ENCODE peak calls at places on chromosome 6, in ten cellular contexts. B, S, V, Q, D, O, U, J, R and W are unnamed samples.

GRCh38 chr6:32838114-32838958 is at the start of gene TAP2:
- DNase-seq in B (peak), S (peak), V (peak), Q (peak), D (peak), O (peak), U (peak), J (peak), R (peak), W (peak)

GRCh38 chr6:133242761-133243590 is 1.8 kb downstream of the EYA4 start:
- DNase-seq in B (peak), S (no peak), V (no peak), Q (no peak), D (no peak), O (no peak), U (no peak), J (no peak), R (no peak), W (no peak)

GRCh38 chr6:125913864-125914351 is 42.7 kb upstream of the HINT3 start:
- DNase-seq in B (peak), S (peak), V (no peak), Q (no peak), D (no peak), O (no peak), U (no peak), J (no peak), R (no peak), W (no peak)

GRCh38 chr6:30883743-30884520 is at the start of gene DDR1:
- DNase-seq in B (peak), S (peak), V (peak), Q (peak), D (peak), O (peak), U (peak), J (peak), R (peak), W (peak)

GRCh38 chr6:37710616-37711015 is 12.9 kb upstream of the MDGA1 start:
- DNase-seq in B (no peak), S (no peak), V (no peak), Q (no peak), D (no peak), O (no peak), U (no peak), J (no peak), R (no peak), W (no peak)

GRCh38 chr6:159716247-159717086 is 10.8 kb upstream of the WTAP start:
- DNase-seq in B (peak), S (peak), V (no peak), Q (no peak), D (no peak), O (no peak), U (no peak), J (no peak), R (no peak), W (no peak)

GRCh38 chr6:22929228-22929627 is 359.9 kb downstream of the HDGFL1 start:
- DNase-seq in B (peak), S (no peak), V (no peak), Q (no peak), D (no peak), O (peak), U (no peak), J (no peak), R (no peak), W (no peak)

GRCh38 chr6:157849288-157850017 is 26.4 kb downstream of the SNX9 start:
- DNase-seq in B (no peak), S (no peak), V (no peak), Q (no peak), D (no peak), O (no peak), U (no peak), J (no peak), R (no peak), W (no peak)

GRCh38 chr6:138206862-138207261 is 11.4 kb downstream of the PBOV1 start:
- DNase-seq in B (no peak), S (no peak), V (no peak), Q (no peak), D (no peak), O (no peak), U (no peak), J (no peak), R (no peak), W (no peak)

GRCh38 chr6:135586388-135586787 is 88.8 kb upstream of the AHI1 start:
- DNase-seq in B (no peak), S (no peak), V (no peak), Q (no peak), D (no peak), O (no peak), U (no peak), J (no peak), R (no peak), W (no peak)

GRCh38 chr6:15893556-15894253 is 230.9 kb upstream of the DTNBP1 start:
- DNase-seq in B (peak), S (peak), V (no peak), Q (no peak), D (no peak), O (peak), U (no peak), J (no peak), R (no peak), W (no peak)